ENCODE peak calls at places on chromosome 15, in nine cellular contexts. A is A549, V is progenitor cell of endocrine pancreas, F is ecto neural progenitor cell, U is NCI-H1092 treated with DMSO at 0.1 percent for 48 hours, Q is iris pigment epithelial cell, M is ureter, I is AG20443, B is A172. G is an unnamed sample.

GRCh38 chr15:45670511-45670910 is 35.7 kb downstream of the SQOR start:
- DNase-seq in U (no peak), Q (peak), I (peak), V (no peak), A (no peak), M (no peak), B (no peak), F (no peak), G (no peak)

GRCh38 chr15:36844453-36845094 is 255.8 kb downstream of the MEIS2 start:
- DNase-seq in F (no peak), B (no peak), A (no peak), U (peak), M (no peak), I (peak), V (no peak), Q (peak), G (peak)

GRCh38 chr15:83762367-83762766 is 108.4 kb downstream of the ADAMTSL3 start:
- DNase-seq in F (no peak), A (no peak), I (no peak), U (no peak), B (no peak), M (no peak), V (no peak), Q (no peak), G (no peak)

GRCh38 chr15:83559310-83559966 is 94.5 kb upstream of the ADAMTSL3 start:
- DNase-seq in B (peak), Q (peak), I (peak), U (peak), A (peak), F (peak), V (peak), M (peak), G (peak)

GRCh38 chr15:41944313-41944940 is 27.9 kb downstream of the EHD4 start:
- DNase-seq in U (no peak), F (no peak), B (peak), I (peak), M (peak), Q (peak), A (no peak), V (no peak), G (peak)

GRCh38 chr15:34789326-34789725 is 6.0 kb downstream of the ACTC1 start:
- DNase-seq in V (no peak), M (no peak), Q (no peak), A (no peak), B (no peak), F (no peak), U (no peak), I (no peak), G (no peak)

GRCh38 chr15:97961067-97961954 is 808 bp downstream of the ARRDC4 start:
- DNase-seq in M (no peak), B (peak), A (no peak), Q (peak), I (peak), U (no peak), V (peak), F (peak), G (peak)

GRCh38 chr15:67048281-67049279 is 16.8 kb upstream of the SMAD3 start:
- DNase-seq in M (peak), V (no peak), Q (peak), F (no peak), A (peak), B (peak), U (no peak), I (peak), G (no peak)

GRCh38 chr15:68333775-68334470 is 56.4 kb downstream of the FEM1B start:
- DNase-seq in B (peak), Q (peak), U (no peak), M (no peak), A (no peak), I (no peak), V (no peak), F (no peak), G (no peak)

GRCh38 chr15:78251136-78251535 is 13.2 kb upstream of the DNAJA4 start:
- DNase-seq in I (no peak), F (no peak), M (no peak), A (no peak), Q (no peak), V (no peak), B (no peak), U (no peak), G (no peak)

GRCh38 chr15:38374024-38374423 is 79.9 kb upstream of the FAM98B start:
- DNase-seq in M (no peak), A (no peak), I (no peak), Q (no peak), F (no peak), B (no peak), U (no peak), V (no peak), G (no peak)

GRCh38 chr15:89999676-90000174 is 1.4 kb upstream of the ZNF710 start:
- DNase-seq in F (peak), M (no peak), Q (no peak), A (no peak), B (no peak), U (no peak), I (peak), V (no peak), G (peak)

GRCh38 chr15:50765202-50765967 is at the start of gene SPPL2A:
- DNase-seq in B (peak), V (peak), I (peak), A (peak), U (peak), M (peak), Q (peak), F (peak), G (peak)

GRCh38 chr15:44812029-44812517 is 75.7 kb downstream of the TRIM69 start:
- DNase-seq in M (peak), B (no peak), A (no peak), F (no peak), Q (no peak), U (peak), I (no peak), V (no peak), G (no peak)

GRCh38 chr15:98812711-98813441 is 164.5 kb downstream of the IGF1R start:
- DNase-seq in B (no peak), I (no peak), Q (peak), U (no peak), V (no peak), F (no peak), M (no peak), A (no peak), G (no peak)

GRCh38 chr15:98955980-98956723 is 51.4 kb downstream of the PGPEP1L start:
- DNase-seq in A (no peak), B (no peak), M (no peak), Q (no peak), I (no peak), V (no peak), U (no peak), F (no peak), G (no peak)

GRCh38 chr15:98941595-98942255 is 65.9 kb downstream of the PGPEP1L start:
- DNase-seq in M (no peak), Q (no peak), U (no peak), B (no peak), I (no peak), V (no peak), A (no peak), F (no peak), G (no peak)

GRCh38 chr15:85642693-85643058 is 152.0 kb downstream of the KLHL25 start:
- DNase-seq in F (no peak), U (no peak), M (peak), Q (no peak), V (no peak), B (no peak), I (peak), A (no peak), G (no peak)

GRCh38 chr15:62641782-62642181 is 400.8 kb upstream of the TPM1 start:
- DNase-seq in A (no peak), B (no peak), U (no peak), Q (no peak), F (no peak), I (no peak), V (no peak), M (no peak), G (no peak)

GRCh38 chr15:96340611-96341464 is 10.3 kb downstream of the NR2F2 start:
- DNase-seq in M (peak), V (no peak), F (peak), I (peak), Q (peak), A (peak), U (peak), B (peak), G (peak)

GRCh38 chr15:41545218-41545617 is 1.2 kb upstream of the RPAP1 start:
- DNase-seq in U (no peak), M (no peak), A (no peak), F (no peak), I (no peak), B (no peak), V (no peak), Q (no peak), G (no peak)

GRCh38 chr15:93467327-93467726 is 378.3 kb upstream of the RGMA start:
- DNase-seq in F (no peak), Q (peak), A (no peak), I (no peak), M (peak), U (peak), B (no peak), V (no peak), G (no peak)

GRCh38 chr15:63381301-63382192 is at the start of gene CA12:
- DNase-seq in Q (peak), M (peak), B (no peak), U (peak), A (peak), F (peak), V (peak), I (peak), G (peak)

GRCh38 chr15:93235926-93236781 is 147.1 kb upstream of the RGMA start:
- DNase-seq in M (peak), F (no peak), B (no peak), Q (no peak), A (no peak), I (no peak), V (no peak), U (no peak), G (no peak)

GRCh38 chr15:56052389-56053045 is 59.1 kb upstream of the NEDD4 start:
- DNase-seq in I (peak), Q (peak), M (no peak), B (peak), V (no peak), F (no peak), U (peak), A (peak), G (no peak)

GRCh38 chr15:79078763-79079395 is 11.7 kb downstream of the RASGRF1 start:
- DNase-seq in B (no peak), M (no peak), U (no peak), F (no peak), I (no peak), V (no peak), A (no peak), Q (no peak), G (peak)

GRCh38 chr15:55407631-55407948 is 569 bp downstream of the CCPG1 start:
- DNase-seq in V (no peak), B (peak), U (peak), F (no peak), I (peak), M (no peak), Q (peak), A (peak), G (no peak)

GRCh38 chr15:49415638-49416037 is 7.4 kb upstream of the FGF7 start:
- DNase-seq in F (no peak), A (no peak), I (no peak), B (peak), M (no peak), U (no peak), V (no peak), Q (peak), G (no peak)

GRCh38 chr15:28960979-28961378 is 75.2 kb downstream of the APBA2 start:
- DNase-seq in M (no peak), F (no peak), V (no peak), A (peak), I (no peak), B (peak), Q (peak), U (no peak), G (peak)

GRCh38 chr15:50145451-50145872 is 26.4 kb upstream of the ATP8B4 start:
- DNase-seq in Q (peak), M (no peak), I (peak), U (peak), B (peak), V (no peak), F (no peak), A (peak), G (no peak)

GRCh38 chr15:73604477-73604876 is 28.7 kb downstream of the NPTN start:
- DNase-seq in Q (no peak), V (no peak), B (no peak), F (no peak), M (no peak), I (no peak), U (no peak), A (no peak), G (no peak)

GRCh38 chr15:63402498-63403253 is 21.0 kb upstream of the CA12 start:
- DNase-seq in I (peak), F (no peak), V (no peak), Q (peak), U (peak), B (peak), M (no peak), A (peak), G (no peak)

GRCh38 chr15:75460646-75461045 is 9.2 kb upstream of the SIN3A start:
- DNase-seq in V (no peak), F (no peak), I (no peak), M (no peak), B (no peak), Q (no peak), U (no peak), A (no peak), G (no peak)